ENCODE peak calls at places on chromosomes 6 and 20, in seven cellular contexts. N is AG10803, J is lower lobe of right lung, B is upper lobe of left lung, C is epithelial cell of proximal tubule, L is K562, Y is ovary. D is an unnamed sample.
A peak's percentile ranks its signal among the peaks of the same experiment; 100 is the strongest.

GRCh38 chr20:38859070-38859690 is 53.7 kb downstream of the PPP1R16B start:
- DNase-seq in N (no peak), J (no peak), B (no peak), C (no peak), L (peak; percentile 83), Y (no peak), D (no peak)

GRCh38 chr6:100453701-100454521 is 10.8 kb downstream of the SIM1 start:
- DNase-seq in N (no peak), J (no peak), B (no peak), C (no peak), L (no peak), Y (no peak), D (no peak)

GRCh38 chr20:39213476-39214145 is 251.5 kb downstream of the DHX35 start:
- DNase-seq in N (no peak), J (no peak), B (no peak), C (no peak), L (no peak), Y (no peak), D (no peak)

GRCh38 chr20:10562929-10563328 is 110.9 kb downstream of the JAG1 start:
- DNase-seq in N (no peak), J (no peak), B (no peak), C (no peak), L (no peak), Y (no peak), D (no peak)

GRCh38 chr6:163327165-163327880 is 87.2 kb upstream of the QKI start:
- DNase-seq in N (no peak), J (no peak), B (no peak), C (no peak), L (no peak), Y (no peak), D (no peak)

GRCh38 chr6:3357669-3358068 is 98.9 kb downstream of the PSMG4 start:
- DNase-seq in N (no peak), J (no peak), B (no peak), C (no peak), L (no peak), Y (no peak), D (no peak)

GRCh38 chr6:16430661-16431089 is 192.3 kb downstream of the GMPR start:
- DNase-seq in N (peak; percentile 27), J (no peak), B (no peak), C (no peak), L (no peak), Y (no peak), D (peak; percentile 89)

GRCh38 chr6:153024401-153025017 is 22.0 kb upstream of the MTRF1L start:
- DNase-seq in N (peak; percentile 50), J (no peak), B (no peak), C (no peak), L (peak; percentile 80), Y (peak; percentile 34), D (peak; percentile 72)

GRCh38 chr20:63453029-63453523 is 19.4 kb downstream of the KCNQ2 start:
- DNase-seq in N (no peak), J (no peak), B (no peak), C (no peak), L (peak; percentile 25), Y (no peak), D (no peak)

GRCh38 chr6:137928286-137928685 is 61.2 kb downstream of the TNFAIP3 start:
- DNase-seq in N (no peak), J (peak; percentile 65), B (peak; percentile 60), C (no peak), L (no peak), Y (no peak), D (no peak)

GRCh38 chr20:2379511-2380229 is 1.0 kb upstream of the TGM6 start:
- DNase-seq in N (no peak), J (no peak), B (no peak), C (no peak), L (no peak), Y (no peak), D (no peak)

GRCh38 chr20:14712302-14712739 is 374.9 kb upstream of the FLRT3 start:
- DNase-seq in N (peak; percentile 65), J (no peak), B (no peak), C (peak; percentile 74), L (no peak), Y (no peak), D (peak; percentile 80)

GRCh38 chr20:48886189-48886588 is 35.3 kb upstream of the ARFGEF2 start:
- DNase-seq in N (no peak), J (no peak), B (no peak), C (no peak), L (no peak), Y (no peak), D (no peak)

GRCh38 chr6:23656257-23656731 is 469.7 kb upstream of the NRSN1 start:
- DNase-seq in N (no peak), J (no peak), B (no peak), C (no peak), L (no peak), Y (no peak), D (no peak)

GRCh38 chr6:31713465-31713864 is 1.7 kb upstream of the LY6G6D start:
- DNase-seq in N (no peak), J (no peak), B (no peak), C (no peak), L (no peak), Y (no peak), D (no peak)

GRCh38 chr6:160129886-160130615 is 8.4 kb downstream of the SLC22A1 start:
- DNase-seq in N (no peak), J (no peak), B (no peak), C (no peak), L (no peak), Y (no peak), D (no peak)

GRCh38 chr20:41027366-41027765 is 1.3 kb upstream of the TOP1 start:
- DNase-seq in N (no peak), J (no peak), B (no peak), C (no peak), L (no peak), Y (no peak), D (no peak)

GRCh38 chr6:166902211-166902755 is 54.1 kb downstream of the RNASET2 start:
- DNase-seq in N (no peak), J (no peak), B (no peak), C (no peak), L (no peak), Y (no peak), D (no peak)

GRCh38 chr6:89388846-89389245 is 23.2 kb downstream of the RRAGD start:
- DNase-seq in N (no peak), J (no peak), B (no peak), C (no peak), L (no peak), Y (no peak), D (no peak)

GRCh38 chr6:4355241-4355640 is 219.9 kb upstream of the ECI2 start:
- DNase-seq in N (peak; percentile 83), J (no peak), B (no peak), C (peak; percentile 69), L (peak; percentile 26), Y (no peak), D (peak; percentile 91)

GRCh38 chr20:61688411-61688810 is 377.3 kb downstream of the TAF4 start:
- DNase-seq in N (no peak), J (peak; percentile 33), B (no peak), C (no peak), L (no peak), Y (no peak), D (no peak)

GRCh38 chr6:149500085-149500484 is 15.3 kb upstream of the ZC3H12D start:
- DNase-seq in N (no peak), J (no peak), B (no peak), C (no peak), L (no peak), Y (no peak), D (no peak)

GRCh38 chr6:22873531-22874136 is 304.3 kb downstream of the HDGFL1 start:
- DNase-seq in N (peak; percentile 75), J (no peak), B (no peak), C (no peak), L (no peak), Y (peak; percentile 58), D (peak; percentile 83)

GRCh38 chr6:130994319-130995097 is 68.5 kb downstream of the EPB41L2 start:
- DNase-seq in N (no peak), J (no peak), B (no peak), C (no peak), L (peak; percentile 47), Y (no peak), D (no peak)

GRCh38 chr6:52125572-52125971 is 38.2 kb upstream of the PKHD1 start:
- DNase-seq in N (no peak), J (no peak), B (no peak), C (no peak), L (no peak), Y (no peak), D (no peak)

GRCh38 chr6:168232989-168233874 is 86.3 kb downstream of the DACT2 start:
- DNase-seq in N (no peak), J (no peak), B (no peak), C (no peak), L (no peak), Y (no peak), D (no peak)

GRCh38 chr6:13014551-13015378 is 298.2 kb downstream of the PHACTR1 start:
- DNase-seq in N (no peak), J (peak; percentile 62), B (peak; percentile 41), C (no peak), L (no peak), Y (no peak), D (no peak)

GRCh38 chr6:21455071-21455470 is 138.5 kb upstream of the SOX4 start:
- DNase-seq in N (no peak), J (no peak), B (no peak), C (no peak), L (no peak), Y (no peak), D (no peak)

GRCh38 chr6:122151768-122152167 is 247.7 kb upstream of the HSF2 start:
- DNase-seq in N (no peak), J (no peak), B (no peak), C (no peak), L (no peak), Y (no peak), D (no peak)
- TF ChIP-seq CTCF in N (no peak), J (no peak), B (no peak), C (no peak), L (no peak), Y (no peak), D (no peak)

GRCh38 chr6:157839606-157840005 is 16.6 kb downstream of the SNX9 start:
- DNase-seq in N (no peak), J (no peak), B (no peak), C (no peak), L (no peak), Y (no peak), D (no peak)
- H3K4me3 ChIP-seq in N (no peak overlapping the region), J (no peak overlapping the region), B (no peak overlapping the region), C (no peak overlapping the region), L (no peak overlapping the region), Y (no peak overlapping the region), D (no peak overlapping the region)

DNA sequence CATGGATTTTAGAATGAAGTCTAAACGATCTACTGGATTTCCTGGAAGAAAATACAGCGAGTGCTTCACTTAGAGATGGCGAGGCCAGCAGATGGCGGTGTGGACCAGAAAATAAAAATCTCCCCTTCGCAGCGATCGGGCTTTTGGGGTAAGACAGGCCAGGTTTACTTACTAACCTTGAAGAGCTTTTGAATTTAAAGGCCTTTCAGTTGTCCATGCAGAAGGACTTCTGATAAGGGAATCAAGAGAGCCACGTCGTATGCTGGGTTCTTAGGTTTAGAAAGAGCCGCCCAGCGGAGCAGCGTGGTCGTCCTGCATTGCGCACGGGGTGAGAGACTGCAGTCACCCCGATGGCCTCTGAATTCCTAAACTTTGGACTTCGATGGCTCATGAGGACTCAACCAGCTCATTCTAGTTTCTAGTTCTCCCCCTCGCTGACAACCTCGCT is 125.2 kb upstream of the RALGAPA2 start:
- DNase-seq in N (peak; percentile 50), J (no peak), B (peak; percentile 42), C (no peak), L (peak; percentile 51), Y (peak; percentile 59), D (peak; percentile 58)
- TF ChIP-seq CTCF in N (peak; percentile 75), J (peak; percentile 72), B (peak; percentile 60), C (peak; percentile 77), L (peak; percentile 52), Y (peak; percentile 22), D (peak; percentile 63)

GRCh38 chr20:57527728-57528127 is 2.8 kb upstream of the CTCFL start:
- DNase-seq in N (no peak), J (no peak), B (no peak), C (no peak), L (no peak), Y (no peak), D (no peak)
- H3K4me3 ChIP-seq in N (no peak overlapping the region), J (no peak overlapping the region), B (no peak overlapping the region), C (no peak overlapping the region), L (no peak overlapping the region), Y (no peak overlapping the region), D (no peak overlapping the region)

D was measured in fibroblast of the aortic adventitia.